ENCODE peak calls at places on chromosome 11, in four cellular contexts. One of them, this sample, is unnamed.

GRCh38 chr11:16981651-16982194 is 32.5 kb downstream of the PLEKHA7 start:
- DNase-seq in fibroblast of lung: peak
- DNase-seq in hepatocyte: peak
- DNase-seq in astrocyte: peak
- DNase-seq in this sample: peak

GRCh38 chr11:119377961-119378667 is 3.4 kb downstream of the USP2 start:
- DNase-seq in astrocyte: no peak
- DNase-seq in fibroblast of lung: no peak
- DNase-seq in hepatocyte: no peak
- DNase-seq in this sample: no peak

GRCh38 chr11:63504933-63505586 is 824 bp upstream of the LGALS12 start:
- DNase-seq in hepatocyte: no peak
- DNase-seq in fibroblast of lung: no peak
- DNase-seq in astrocyte: no peak
- DNase-seq in this sample: no peak

GRCh38 chr11:128467610-128468041 is 119.7 kb downstream of the ETS1 start:
- DNase-seq in fibroblast of lung: peak
- DNase-seq in astrocyte: peak
- DNase-seq in hepatocyte: peak
- DNase-seq in this sample: peak

GRCh38 chr11:59429924-59430516 is 3.8 kb upstream of the OR5A2 start:
- DNase-seq in fibroblast of lung: peak
- DNase-seq in hepatocyte: peak
- DNase-seq in astrocyte: peak
- DNase-seq in this sample: peak

GRCh38 chr11:122235615-122236014 is 119.6 kb upstream of the BLID start:
- DNase-seq in astrocyte: peak
- DNase-seq in hepatocyte: peak
- DNase-seq in fibroblast of lung: peak
- DNase-seq in this sample: peak

GRCh38 chr11:201936-202335 is 5.3 kb downstream of the BET1L start:
- DNase-seq in hepatocyte: no peak
- DNase-seq in fibroblast of lung: no peak
- DNase-seq in astrocyte: no peak
- DNase-seq in this sample: no peak

GRCh38 chr11:100010393-100010792 is 676.7 kb upstream of the ARHGAP42 start:
- DNase-seq in hepatocyte: no peak
- DNase-seq in fibroblast of lung: no peak
- DNase-seq in astrocyte: no peak
- DNase-seq in this sample: no peak

GRCh38 chr11:44320289-44320973 is 10.5 kb upstream of the ALX4 start:
- DNase-seq in astrocyte: no peak
- DNase-seq in fibroblast of lung: no peak
- DNase-seq in hepatocyte: no peak
- DNase-seq in this sample: no peak
- H3K4me3 ChIP-seq in astrocyte: no peak
- H3K4me3 ChIP-seq in fibroblast of lung: no peak
- H3K4me3 ChIP-seq in hepatocyte: no peak
- H3K4me3 ChIP-seq in this sample: no peak

GRCh38 chr11:2393941-2394817 is 6.4 kb upstream of the TSSC4 start:
- DNase-seq in hepatocyte: no peak
- DNase-seq in astrocyte: no peak
- DNase-seq in fibroblast of lung: no peak
- DNase-seq in this sample: no peak
- TF ChIP-seq CTCF in hepatocyte: no peak
- TF ChIP-seq CTCF in astrocyte: no peak
- TF ChIP-seq CTCF in fibroblast of lung: no peak
- TF ChIP-seq CTCF in this sample: no peak

DNA sequence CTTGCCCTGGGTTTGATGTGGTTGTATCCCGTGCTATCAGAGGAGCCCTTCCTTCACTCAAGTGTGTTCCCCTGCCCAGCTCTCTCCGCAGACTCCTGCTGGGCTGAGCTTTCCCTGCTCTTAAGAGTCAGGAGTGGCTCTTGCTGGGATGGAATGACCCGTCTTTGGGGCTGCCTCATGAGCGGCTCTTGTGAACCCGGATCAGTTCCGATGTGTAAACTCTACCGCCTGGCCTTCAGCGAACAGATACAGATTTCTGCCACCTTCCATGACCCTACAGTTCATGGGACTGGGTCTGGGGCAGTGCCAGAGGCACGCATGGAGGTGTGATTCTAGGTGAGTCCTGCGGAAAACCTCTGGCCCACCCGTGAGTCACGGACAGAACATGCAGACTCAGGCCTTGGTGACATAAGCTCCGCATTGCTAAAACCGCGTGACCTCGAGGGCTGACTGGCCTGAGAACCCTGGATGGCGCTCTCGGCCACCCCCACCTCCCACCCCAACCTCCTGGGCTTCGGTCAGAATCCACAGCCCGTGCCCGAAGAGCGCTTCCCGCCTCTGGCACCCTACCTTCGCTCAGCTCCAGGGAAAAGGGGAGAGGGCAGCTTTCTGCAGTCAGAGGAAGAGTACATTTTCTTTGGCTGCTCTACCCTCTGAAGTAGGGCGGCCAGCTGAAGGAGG is 1.3 kb upstream of the ZBTB16 start:
- DNase-seq in hepatocyte: peak
- DNase-seq in astrocyte: no peak
- DNase-seq in fibroblast of lung: no peak
- DNase-seq in this sample: no peak
- H3K4me3 ChIP-seq in hepatocyte: peak
- H3K4me3 ChIP-seq in astrocyte: no peak
- H3K4me3 ChIP-seq in fibroblast of lung: no peak
- H3K4me3 ChIP-seq in this sample: no peak

GRCh38 chr11:108775324-108775723 is 110.5 kb downstream of the DDX10 start:
- DNase-seq in hepatocyte: no peak
- DNase-seq in astrocyte: no peak
- DNase-seq in fibroblast of lung: peak
- DNase-seq in this sample: no peak
- TF ChIP-seq CTCF in hepatocyte: no peak
- TF ChIP-seq CTCF in astrocyte: no peak
- TF ChIP-seq CTCF in fibroblast of lung: no peak
- TF ChIP-seq CTCF in this sample: no peak

GRCh38 chr11:130455493-130456127 is 7.2 kb downstream of the ADAMTS15 start:
- DNase-seq in astrocyte: no peak
- DNase-seq in hepatocyte: no peak
- DNase-seq in fibroblast of lung: no peak
- DNase-seq in this sample: no peak

GRCh38 chr11:130456276-130456675 is 7.8 kb downstream of the ADAMTS15 start:
- DNase-seq in astrocyte: no peak
- DNase-seq in fibroblast of lung: no peak
- DNase-seq in hepatocyte: no peak
- DNase-seq in this sample: peak

GRCh38 chr11:130454495-130455262 is 6.2 kb downstream of the ADAMTS15 start:
- DNase-seq in hepatocyte: no peak
- DNase-seq in astrocyte: peak
- DNase-seq in fibroblast of lung: peak
- DNase-seq in this sample: no peak

GRCh38 chr11:130459521-130459920 is 11.1 kb downstream of the ADAMTS15 start:
- DNase-seq in hepatocyte: no peak
- DNase-seq in fibroblast of lung: no peak
- DNase-seq in astrocyte: no peak
- DNase-seq in this sample: no peak

GRCh38 chr11:130457909-130458729 is 9.7 kb downstream of the ADAMTS15 start:
- DNase-seq in astrocyte: no peak
- DNase-seq in fibroblast of lung: no peak
- DNase-seq in hepatocyte: no peak
- DNase-seq in this sample: peak
- H3K4me3 ChIP-seq in astrocyte: no peak
- H3K4me3 ChIP-seq in fibroblast of lung: no peak
- H3K4me3 ChIP-seq in hepatocyte: no peak
- H3K4me3 ChIP-seq in this sample: no peak

GRCh38 chr11:61781585-61781984 is 10.8 kb downstream of the TMEM258 start:
- DNase-seq in astrocyte: no peak
- DNase-seq in fibroblast of lung: no peak
- DNase-seq in hepatocyte: no peak
- DNase-seq in this sample: no peak

GRCh38 chr11:61784506-61784805 is 7.9 kb downstream of the TMEM258 start:
- DNase-seq in hepatocyte: no peak
- DNase-seq in fibroblast of lung: no peak
- DNase-seq in astrocyte: no peak
- DNase-seq in this sample: no peak

GRCh38 chr11:61783717-61784505 is 8.5 kb downstream of the TMEM258 start:
- DNase-seq in astrocyte: peak
- DNase-seq in hepatocyte: no peak
- DNase-seq in fibroblast of lung: peak
- DNase-seq in this sample: peak

GRCh38 chr11:61780581-61781162 is 11.7 kb downstream of the TMEM258 start:
- DNase-seq in astrocyte: no peak
- DNase-seq in hepatocyte: no peak
- DNase-seq in fibroblast of lung: no peak
- DNase-seq in this sample: no peak

GRCh38 chr11:61782841-61783240 is 9.6 kb downstream of the TMEM258 start:
- DNase-seq in fibroblast of lung: no peak
- DNase-seq in hepatocyte: no peak
- DNase-seq in astrocyte: no peak
- DNase-seq in this sample: no peak
- TF ChIP-seq CTCF in fibroblast of lung: no peak
- TF ChIP-seq CTCF in hepatocyte: no peak
- TF ChIP-seq CTCF in astrocyte: no peak
- TF ChIP-seq CTCF in this sample: no peak

GRCh38 chr11:118314985-118315384 is 10.5 kb downstream of the CD3E start:
- DNase-seq in astrocyte: no peak
- DNase-seq in fibroblast of lung: no peak
- DNase-seq in hepatocyte: no peak
- DNase-seq in this sample: no peak
- H3K4me3 ChIP-seq in astrocyte: no peak
- H3K4me3 ChIP-seq in fibroblast of lung: no peak
- H3K4me3 ChIP-seq in hepatocyte: no peak
- H3K4me3 ChIP-seq in this sample: no peak

GRCh38 chr11:12761029-12761428 is 86.8 kb downstream of the TEAD1 start:
- DNase-seq in hepatocyte: no peak
- DNase-seq in astrocyte: no peak
- DNase-seq in fibroblast of lung: peak
- DNase-seq in this sample: no peak
- TF ChIP-seq CTCF in hepatocyte: peak
- TF ChIP-seq CTCF in astrocyte: peak
- TF ChIP-seq CTCF in fibroblast of lung: peak
- TF ChIP-seq CTCF in this sample: peak

This sample was measured in AG10803.